ENCODE peak calls at places on chromosomes 4 and X, in six cellular contexts. N is PC-3, E is NCI-H345, V is NCI-H2029, W is NCI-H1105, C is suprapubic skin. P is an unnamed sample.

GRCh38 chr4:104868942-104869341 is 277.7 kb upstream of the TET2 start:
- DNase-seq in E (no peak), N (no peak), V (no peak), C (no peak), W (no peak), P (no peak)

GRCh38 chr4:111985386-111985890 is 159.8 kb upstream of the FAM241A start:
- DNase-seq in N (no peak), E (no peak), C (no peak), V (no peak), W (no peak), P (no peak)

GRCh38 chr4:149997881-149998421 is 80.3 kb upstream of the DCLK2 start:
- DNase-seq in V (peak), E (peak), C (no peak), W (no peak), N (peak), P (no peak)

GRCh38 chr4:7827566-7827965 is 112.1 kb downstream of the AFAP1 start:
- DNase-seq in W (no peak), E (no peak), N (no peak), V (no peak), C (no peak), P (no peak)

GRCh38 chr4:18022572-18023039 is 1.1 kb upstream of the LCORL start:
- DNase-seq in C (no peak), V (no peak), N (no peak), W (no peak), E (no peak), P (no peak)

GRCh38 chrX:107673933-107674479 is 45.7 kb downstream of the PRPS1 start:
- DNase-seq in E (no peak), V (no peak), W (no peak), C (peak), N (no peak), P (no peak)

GRCh38 chr4:57136281-57136680 is 26.1 kb upstream of the IGFBP7 start:
- DNase-seq in E (no peak), N (peak), C (no peak), V (no peak), W (no peak), P (no peak)

GRCh38 chr4:143473334-143474126 is 40.0 kb upstream of the SMARCA5 start:
- DNase-seq in W (no peak), E (no peak), C (no peak), V (no peak), N (no peak), P (no peak)

GRCh38 chr4:38034986-38035882 is 75.0 kb downstream of the PTTG2 start:
- DNase-seq in V (peak), C (no peak), N (peak), W (peak), E (peak), P (peak)

GRCh38 chr4:148373093-148373492 is 69.1 kb downstream of the NR3C2 start:
- DNase-seq in E (no peak), C (no peak), N (no peak), V (no peak), W (no peak), P (no peak)

GRCh38 chr4:163681208-163681821 is 186.8 kb downstream of the TMA16 start:
- DNase-seq in E (no peak), C (no peak), W (peak), N (peak), V (peak), P (no peak)

GRCh38 chr4:13701937-13702446 is 74.5 kb upstream of the BOD1L1 start:
- DNase-seq in N (peak), C (no peak), E (no peak), V (no peak), W (no peak), P (no peak)

GRCh38 chr4:79225360-79225759 is 100.5 kb downstream of the NAA11 start:
- DNase-seq in E (no peak), C (no peak), V (no peak), W (no peak), N (no peak), P (peak)

GRCh38 chrX:100863326-100863854 is 10.8 kb downstream of the NOX1 start:
- DNase-seq in V (no peak), W (no peak), C (no peak), E (no peak), N (no peak), P (no peak)